ENCODE peak calls at places on chromosomes 5 and 9, in six cellular contexts. N, W, K, O, J and H are unnamed samples. For H3K4me1, the result is how much of the 10 kb centered on the place peaks cover.

GRCh38 chr5:134411228-134411545 is 494 bp downstream of the CDKN2AIPNL start:
- DNase-seq in N (no peak), W (no peak), K (no peak), O (no peak), J (no peak), H (no peak)

GRCh38 chr9:87569008-87569908 is 71.6 kb downstream of the DAPK1 start:
- DNase-seq in N (peak), W (no peak), K (no peak), O (no peak), J (no peak), H (peak)

GRCh38 chr9:92632641-92633040 is 37.3 kb downstream of the IPPK start:
- DNase-seq in N (peak), W (no peak), K (peak), O (no peak), J (no peak), H (no peak)

GRCh38 chr5:128144491-128144890 is 60.9 kb downstream of the SLC12A2 start:
- DNase-seq in N (no peak), W (peak), K (no peak), O (no peak), J (no peak), H (no peak)

GRCh38 chr9:29691145-29691544 is 2117.9 kb upstream of the C9orf72 start:
- DNase-seq in N (no peak), W (no peak), K (no peak), O (no peak), J (no peak), H (no peak)

GRCh38 chr5:73615085-73615484 is 10.9 kb upstream of the ARHGEF28 start:
- DNase-seq in N (no peak), W (peak), K (no peak), O (no peak), J (no peak), H (no peak)

GRCh38 chr5:135313946-135314345 is 85.1 kb downstream of the MACROH2A1 start:
- DNase-seq in N (no peak), W (no peak), K (no peak), O (no peak), J (no peak), H (no peak)

GRCh38 chr9:79800578-79800977 is 228.8 kb downstream of the TLE4 start:
- DNase-seq in N (no peak), W (no peak), K (no peak), O (no peak), J (no peak), H (no peak)

GRCh38 chr5:56432326-56432725 is 199.2 kb upstream of the ANKRD55 start:
- DNase-seq in N (no peak), W (no peak), K (no peak), O (no peak), J (no peak), H (no peak)

GRCh38 chr5:170327168-170327567 is 29.6 kb upstream of the LCP2 start:
- DNase-seq in N (no peak), W (no peak), K (no peak), O (no peak), J (no peak), H (no peak)

GRCh38 chr9:137129089-137129455 is 9.9 kb upstream of the GRIN1 start:
- DNase-seq in N (no peak), W (no peak), K (no peak), O (no peak), J (no peak), H (peak)

GRCh38 chr5:129541648-129542251 is 81.7 kb downstream of the ADAMTS19 start:
- DNase-seq in N (no peak), W (peak), K (no peak), O (no peak), J (no peak), H (no peak)

GRCh38 chr5:50807661-50808060 is 141.2 kb downstream of the PARP8 start:
- DNase-seq in N (no peak), W (peak), K (no peak), O (no peak), J (no peak), H (no peak)

GRCh38 chr5:68176802-68177479 is 38.6 kb upstream of the PIK3R1 start:
- DNase-seq in N (no peak), W (no peak), K (no peak), O (no peak), J (no peak), H (no peak)

GRCh38 chr9:127524373-127524772 is 73.1 kb downstream of the LRSAM1 start:
- DNase-seq in N (no peak), W (no peak), K (no peak), O (no peak), J (peak), H (no peak)

GRCh38 chr5:181191526-181192336 is 13.3 kb downstream of the TRIM7 start:
- DNase-seq in N (peak), W (peak), K (peak), O (peak), J (peak), H (peak)

GRCh38 chr9:70435948-70436347 is 21.5 kb upstream of the KLF9 start:
- DNase-seq in N (no peak), W (peak), K (no peak), O (no peak), J (no peak), H (no peak)

GRCh38 chr5:145484195-145484594 is 350.9 kb downstream of the PRELID2 start:
- DNase-seq in N (no peak), W (peak), K (no peak), O (no peak), J (no peak), H (no peak)

GRCh38 chr5:133877351-133878235 is 90.8 kb downstream of the C5orf15 start:
- DNase-seq in N (no peak), W (no peak), K (peak), O (no peak), J (no peak), H (no peak)

GRCh38 chr9:135090081-135090480 is 2.6 kb downstream of the OLFM1 start:
- DNase-seq in N (no peak), W (no peak), K (no peak), O (no peak), J (no peak), H (no peak)

GRCh38 chr9:135413461-135413860 is 66.1 kb upstream of the PPP1R26 start:
- DNase-seq in N (no peak), W (no peak), K (peak), O (no peak), J (no peak), H (no peak)

GRCh38 chr5:37668524-37669047 is 171.3 kb downstream of the GDNF start:
- DNase-seq in N (peak), W (peak), K (no peak), O (no peak), J (no peak), H (no peak)

GRCh38 chr9:73548201-73548600 is 396.5 kb downstream of the ANXA1 start:
- DNase-seq in N (no peak), W (no peak), K (no peak), O (no peak), J (no peak), H (no peak)

GRCh38 chr5:54251981-54252380 is 58.4 kb downstream of the ARL15 start:
- DNase-seq in N (no peak), W (peak), K (no peak), O (no peak), J (no peak), H (no peak)

GRCh38 chr5:38069360-38069759 is 189.0 kb upstream of the EGFLAM start:
- DNase-seq in N (no peak), W (peak), K (no peak), O (no peak), J (no peak), H (peak)

GRCh38 chr5:180034564-180034963 is 37.0 kb downstream of the RNF130 start:
- DNase-seq in N (no peak), W (peak), K (no peak), O (no peak), J (no peak), H (no peak)

GRCh38 chr9:26264709-26265601 is 586.7 kb upstream of the TUSC1 start:
- DNase-seq in N (no peak), W (peak), K (no peak), O (no peak), J (no peak), H (no peak)

GRCh38 chr5:146852089-146852488 is 26.5 kb downstream of the PPP2R2B start:
- DNase-seq in N (no peak), W (no peak), K (no peak), O (no peak), J (no peak), H (no peak)

GRCh38 chr5:15001512-15001911 is 129.9 kb upstream of the ANKH start:
- DNase-seq in N (no peak), W (no peak), K (no peak), O (no peak), J (no peak), H (no peak)

GRCh38 chr5:139638090-139638735 is 9.9 kb upstream of the CXXC5 start:
- DNase-seq in N (peak), W (no peak), K (peak), O (peak), J (no peak), H (peak)
- H3K4me1 ChIP-seq in N (under half), W (under half), K (half or more), O (under half), J (under half), H (under half)

GRCh38 chr9:89418882-89419641 is 78.9 kb downstream of the SEMA4D start:
- DNase-seq in N (no peak), W (no peak), K (peak), O (no peak), J (no peak), H (no peak)

GRCh38 chr9:89419978-89420394 is 77.9 kb downstream of the SEMA4D start:
- DNase-seq in N (no peak), W (peak), K (peak), O (no peak), J (no peak), H (no peak)

GRCh38 chr9:89420397-89420796 is 77.5 kb downstream of the SEMA4D start:
- DNase-seq in N (no peak), W (no peak), K (peak), O (no peak), J (no peak), H (no peak)

GRCh38 chr9:89422151-89422918 is 75.6 kb downstream of the SEMA4D start:
- DNase-seq in N (no peak), W (peak), K (peak), O (no peak), J (no peak), H (no peak)

GRCh38 chr9:89421595-89421994 is 76.3 kb downstream of the SEMA4D start:
- DNase-seq in N (no peak), W (no peak), K (no peak), O (no peak), J (no peak), H (no peak)
- H3K4me1 ChIP-seq in N (under half), W (under half), K (half or more), O (under half), J (under half), H (under half)

DNA sequence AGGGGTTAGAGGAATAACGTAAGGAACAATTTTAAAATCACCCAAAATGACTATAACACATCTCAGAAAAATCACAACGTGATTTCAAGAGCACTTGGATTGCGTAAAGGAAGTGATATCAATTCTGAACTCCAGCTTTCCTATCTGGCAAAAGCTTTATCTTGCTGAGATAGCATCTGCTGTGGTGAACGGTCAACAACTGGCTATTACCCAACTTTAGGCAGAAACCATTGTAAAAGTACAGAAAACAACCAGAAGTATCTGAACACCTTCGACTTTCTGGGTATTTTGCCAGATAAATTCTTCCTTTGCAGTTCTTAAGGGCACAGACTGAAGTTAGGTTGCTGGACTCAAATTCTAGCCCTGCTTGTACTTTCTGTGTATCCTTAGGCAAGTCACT is 9.2 kb downstream of the ABLIM3 start:
- DNase-seq in N (no peak), W (no peak), K (no peak), O (no peak), J (no peak), H (no peak)
- H3K4me1 ChIP-seq in N (under half), W (under half), K (under half), O (under half), J (under half), H (under half)

GRCh38 chr9:35559792-35560530 is 45.1 kb upstream of the TESK1 start:
- DNase-seq in N (no peak), W (no peak), K (no peak), O (no peak), J (no peak), H (no peak)

GRCh38 chr9:35562895-35563746 is 41.9 kb upstream of the TESK1 start:
- DNase-seq in N (no peak), W (no peak), K (no peak), O (no peak), J (no peak), H (no peak)

GRCh38 chr9:35563791-35564197 is 41.3 kb upstream of the TESK1 start:
- DNase-seq in N (peak), W (no peak), K (no peak), O (peak), J (peak), H (no peak)

GRCh38 chr9:35560625-35561337 is 44.3 kb upstream of the TESK1 start:
- DNase-seq in N (peak), W (no peak), K (no peak), O (no peak), J (no peak), H (no peak)

DNA sequence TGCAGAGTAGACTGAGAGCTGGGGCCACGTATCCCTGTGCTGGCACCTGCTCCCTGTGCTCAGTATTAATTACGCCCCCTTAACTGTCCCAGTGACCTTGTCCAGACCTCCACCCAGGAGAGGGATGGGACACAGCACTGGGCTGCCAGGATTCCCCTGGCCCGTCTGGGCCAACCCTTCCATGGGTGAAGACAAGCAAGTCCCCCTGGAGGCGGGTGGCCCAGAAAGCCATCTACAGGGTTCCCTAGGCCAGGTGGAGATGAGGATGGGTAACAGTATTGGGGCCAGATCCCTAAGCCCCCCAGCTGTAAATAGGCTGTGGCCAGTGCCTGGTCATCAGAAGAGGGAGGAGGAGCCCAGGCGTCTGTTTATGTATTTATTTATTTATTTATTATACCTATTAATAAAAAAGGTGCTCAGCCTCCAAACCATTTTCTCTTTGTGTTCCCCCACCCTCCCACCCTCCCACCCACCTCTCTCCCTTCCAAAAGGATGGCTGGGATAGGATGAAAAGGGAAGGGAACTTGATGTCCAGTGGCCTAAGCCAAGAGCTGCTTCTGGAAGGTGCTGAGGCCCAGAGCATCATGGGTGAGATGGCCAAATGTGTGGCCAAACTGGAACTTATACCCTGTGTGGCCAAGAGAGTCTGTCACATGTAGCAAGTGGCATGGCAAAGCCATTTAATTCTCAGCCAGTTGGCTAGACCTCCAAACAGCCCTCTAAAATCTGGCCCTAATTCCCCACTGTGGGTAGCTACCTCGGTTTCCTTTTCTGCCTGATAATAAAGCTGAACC is 43.4 kb upstream of the TESK1 start:
- DNase-seq in N (no peak), W (no peak), K (no peak), O (no peak), J (no peak), H (no peak)
- H3K4me1 ChIP-seq in N (under half), W (under half), K (under half), O (under half), J (under half), H (under half)

DNA sequence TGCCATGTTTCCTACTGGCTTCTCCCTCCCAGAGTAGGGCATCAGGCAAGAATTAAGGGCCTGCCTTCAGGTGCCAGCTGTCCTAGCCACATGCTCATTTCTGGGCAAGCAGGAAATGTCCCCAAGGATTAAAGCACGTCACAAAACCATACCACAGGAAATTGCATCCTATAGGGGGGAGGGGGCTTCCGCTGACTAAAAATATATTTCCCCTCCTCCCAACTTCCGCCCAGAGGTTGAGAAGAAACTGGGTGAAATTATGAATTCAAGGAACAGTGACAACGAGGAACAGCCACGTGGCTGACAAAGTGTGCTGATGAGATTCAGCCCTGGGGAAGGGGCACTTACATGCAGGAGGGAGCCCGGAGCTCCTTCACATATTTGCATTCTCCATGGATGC is 4.1 kb downstream of the HBEGF start:
- DNase-seq in N (no peak), W (no peak), K (peak), O (no peak), J (no peak), H (no peak)
- H3K4me1 ChIP-seq in N (under half), W (half or more), K (under half), O (under half), J (under half), H (under half)